ENCODE peak calls at places on chromosomes 2 and 18, in four cellular contexts. O is AG04450, H is pancreas, J is A549. D is an unnamed sample.

GRCh38 chr2:47032773-47033101 is 117.1 kb upstream of the MCFD2 start:
- DNase-seq in O (no peak), H (no peak), J (no peak), D (no peak)

GRCh38 chr2:73901143-73901542 is 8.3 kb downstream of the ACTG2 start:
- DNase-seq in O (no peak), H (no peak), J (no peak), D (no peak)

GRCh38 chr2:48137829-48138228 is 231.5 kb upstream of the FBXO11 start:
- DNase-seq in O (no peak), H (no peak), J (no peak), D (no peak)

GRCh38 chr2:71129891-71130324 is at the start of gene MCEE:
- DNase-seq in O (peak), H (peak), J (peak), D (no peak)

GRCh38 chr2:119311371-119311770 is 55.3 kb downstream of the C2orf76 start:
- DNase-seq in O (no peak), H (no peak), J (no peak), D (no peak)

GRCh38 chr2:69581774-69582581 is 61.6 kb downstream of the AAK1 start:
- DNase-seq in O (no peak), H (no peak), J (peak), D (no peak)

GRCh38 chr2:220276736-220277444 is 649.5 kb downstream of the SLC4A3 start:
- DNase-seq in O (no peak), H (no peak), J (no peak), D (no peak)

GRCh38 chr2:160720098-160720497 is 226.5 kb upstream of the RBMS1 start:
- DNase-seq in O (no peak), H (no peak), J (no peak), D (no peak)

GRCh38 chr2:141554810-141555209 is 576.0 kb downstream of the LRP1B start:
- DNase-seq in O (peak), H (no peak), J (peak), D (no peak)

GRCh38 chr2:231527955-231528635 is 2.1 kb downstream of the NMUR1 start:
- DNase-seq in O (no peak), H (peak), J (no peak), D (no peak)

GRCh38 chr2:46067501-46068292 is 229.5 kb upstream of the EPAS1 start:
- DNase-seq in O (peak), H (no peak), J (peak), D (no peak)

GRCh38 chr2:219362524-219363164 is 25.1 kb downstream of the DNPEP start:
- DNase-seq in O (peak), H (no peak), J (peak), D (no peak)

GRCh38 chr2:59790186-59791142 is 763.0 kb downstream of the BCL11A start:
- DNase-seq in O (no peak), H (no peak), J (no peak), D (no peak)

GRCh38 chr2:59884166-59884565 is 669.3 kb downstream of the BCL11A start:
- DNase-seq in O (no peak), H (no peak), J (no peak), D (no peak)

GRCh38 chr2:10278763-10279471 is 23.8 kb upstream of the HPCAL1 start:
- DNase-seq in O (no peak), H (no peak), J (no peak), D (no peak)

GRCh38 chr18:26511339-26512071 is 36.8 kb downstream of the KCTD1 start:
- DNase-seq in O (no peak), H (no peak), J (no peak), D (no peak)

GRCh38 chr2:160581035-160581434 is 87.4 kb upstream of the RBMS1 start:
- DNase-seq in O (no peak), H (no peak), J (no peak), D (no peak)

GRCh38 chr2:141379965-141380624 is 750.7 kb downstream of the LRP1B start:
- DNase-seq in O (no peak), H (no peak), J (no peak), D (no peak)

GRCh38 chr2:1088192-1088860 is 137.7 kb downstream of the SNTG2 start:
- DNase-seq in O (no peak), H (no peak), J (no peak), D (no peak)

GRCh38 chr2:98822301-98823164 is 91.6 kb upstream of the MGAT4A start:
- DNase-seq in O (no peak), H (peak), J (no peak), D (peak)

GRCh38 chr2:231043796-231044195 is 6.5 kb downstream of the C2orf72 start:
- DNase-seq in O (no peak), H (no peak), J (no peak), D (no peak)

GRCh38 chr2:144644549-144644948 is 124.6 kb upstream of the ZEB2 start:
- DNase-seq in O (no peak), H (no peak), J (no peak), D (no peak)

GRCh38 chr2:14417586-14417985 is 214.9 kb upstream of the LRATD1 start:
- DNase-seq in O (no peak), H (no peak), J (no peak), D (no peak)
- H3K27ac ChIP-seq in O (no peak), H (no peak), J (no peak), D (no peak)

DNA sequence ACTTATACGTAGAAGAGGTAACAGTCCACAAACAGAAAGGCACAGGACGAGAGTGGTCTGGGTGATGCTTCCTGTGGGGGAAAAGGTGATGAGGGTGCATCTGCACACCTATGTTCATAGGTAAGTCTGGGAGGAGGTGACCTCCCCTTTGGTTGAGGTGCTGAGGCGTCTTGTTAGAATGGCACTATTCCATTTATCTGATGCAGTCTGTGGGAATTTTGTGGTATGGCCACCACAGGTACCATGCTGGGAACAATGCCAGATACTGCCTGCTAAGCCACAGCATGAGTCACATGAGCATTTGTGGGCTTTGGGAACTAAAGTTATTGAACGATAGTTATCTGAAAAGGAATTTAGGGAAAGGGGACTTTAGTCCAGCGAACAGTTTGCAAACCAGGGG is 27.9 kb downstream of the IL37 start:
- DNase-seq in O (no peak), H (no peak), J (no peak), D (no peak)
- H3K27ac ChIP-seq in O (no peak), H (no peak), J (no peak), D (no peak)

GRCh38 chr2:112149194-112149593 is 11.0 kb downstream of the FBLN7 start:
- DNase-seq in O (no peak), H (no peak), J (no peak), D (no peak)
- H3K27ac ChIP-seq in O (no peak), H (no peak), J (no peak), D (no peak)

GRCh38 chr2:238456966-238457926 is 30.5 kb downstream of the ASB1 start:
- DNase-seq in O (no peak), H (no peak), J (no peak), D (no peak)

GRCh38 chr2:238456449-238456848 is 29.7 kb downstream of the ASB1 start:
- DNase-seq in O (no peak), H (no peak), J (no peak), D (no peak)

GRCh38 chr2:238459081-238459629 is 32.4 kb downstream of the ASB1 start:
- DNase-seq in O (no peak), H (no peak), J (no peak), D (no peak)

GRCh38 chr2:238457927-238458324 is 31.2 kb downstream of the ASB1 start:
- DNase-seq in O (no peak), H (no peak), J (no peak), D (no peak)

GRCh38 chr2:238458641-238459040 is 31.9 kb downstream of the ASB1 start:
- DNase-seq in O (no peak), H (no peak), J (no peak), D (no peak)
- H3K27ac ChIP-seq in O (peak), H (no peak), J (no peak), D (no peak)

GRCh38 chr2:186757009-186757408 is 63.1 kb downstream of the FAM171B start:
- DNase-seq in O (no peak), H (no peak), J (no peak), D (no peak)
- H3K27ac ChIP-seq in O (no peak), H (no peak), J (no peak), D (no peak)

GRCh38 chr2:42792583-42793313 is at the start of gene HAAO:
- DNase-seq in O (no peak), H (peak), J (no peak), D (no peak)
- H3K27ac ChIP-seq in O (no peak), H (peak), J (no peak), D (peak)